ENCODE peak calls at places on chromosome 12, in six cellular contexts. W is body of pancreas; Q is hepatocyte; N is heart left ventricle; L is CD8-positive, alpha-beta T cell; T is lower lobe of right lung. A is an unnamed sample.
A peak's percentile ranks its signal among the peaks of the same experiment; 100 is the strongest.

GRCh38 chr12:11711675-11712327 is 62.3 kb downstream of the ETV6 start:
- DNase-seq in L (no peak), T (no peak), W (no peak), N (no peak), Q (no peak), A (no peak)

GRCh38 chr12:106753526-106753925 is 21.0 kb upstream of the RIC8B start:
- DNase-seq in L (peak; percentile 53), W (no peak), T (no peak), Q (no peak), N (no peak), A (no peak)

GRCh38 chr12:77372026-77372425 is 306.7 kb upstream of the E2F7 start:
- DNase-seq in Q (peak; percentile 8), L (no peak), T (no peak), N (no peak), W (no peak), A (no peak)

GRCh38 chr12:108875682-108876361 is 4.1 kb upstream of the DAO start:
- DNase-seq in N (no peak), T (no peak), Q (no peak), W (no peak), L (no peak), A (no peak)

GRCh38 chr12:106434521-106434920 is 77.0 kb downstream of the POLR3B start:
- DNase-seq in T (no peak), N (no peak), Q (no peak), W (no peak), L (no peak), A (no peak)

GRCh38 chr12:12560587-12561304 is 1.9 kb downstream of the DUSP16 start:
- DNase-seq in N (peak; percentile 40), T (no peak), W (peak; percentile 85), Q (peak; percentile 77), L (peak; percentile 62), A (peak; percentile 74)

GRCh38 chr12:131710464-131711457 is at the start of gene SFSWAP:
- DNase-seq in L (peak; percentile 72), W (peak; percentile 62), T (peak; percentile 88), Q (peak; percentile 88), N (peak; percentile 82), A (peak; percentile 79)

GRCh38 chr12:120466560-120467315 is 2.8 kb downstream of the SRSF9 start:
- DNase-seq in N (peak; percentile 28), Q (peak; percentile 56), W (peak; percentile 75), L (peak; percentile 49), T (no peak), A (peak; percentile 28)

GRCh38 chr12:2664721-2665577 is 129.8 kb upstream of the FKBP4 start:
- DNase-seq in Q (no peak), N (no peak), T (no peak), L (no peak), W (no peak), A (no peak)

GRCh38 chr12:48678561-48679185 is 3.4 kb downstream of the KANSL2 start:
- DNase-seq in W (no peak), N (no peak), L (no peak), Q (no peak), T (no peak), A (no peak)

GRCh38 chr12:48680861-48681260 is 1.2 kb downstream of the KANSL2 start:
- DNase-seq in L (no peak), Q (no peak), W (no peak), N (no peak), T (no peak), A (no peak)

GRCh38 chr12:48681416-48681737 is 661 bp downstream of the KANSL2 start:
- DNase-seq in N (no peak), T (no peak), L (no peak), W (no peak), Q (no peak), A (no peak)

GRCh38 chr12:48681738-48682532 is at the start of gene KANSL2:
- DNase-seq in W (peak; percentile 100), Q (peak; percentile 99), T (peak; percentile 99), N (peak; percentile 99), L (peak; percentile 95), A (peak; percentile 98)

DNA sequence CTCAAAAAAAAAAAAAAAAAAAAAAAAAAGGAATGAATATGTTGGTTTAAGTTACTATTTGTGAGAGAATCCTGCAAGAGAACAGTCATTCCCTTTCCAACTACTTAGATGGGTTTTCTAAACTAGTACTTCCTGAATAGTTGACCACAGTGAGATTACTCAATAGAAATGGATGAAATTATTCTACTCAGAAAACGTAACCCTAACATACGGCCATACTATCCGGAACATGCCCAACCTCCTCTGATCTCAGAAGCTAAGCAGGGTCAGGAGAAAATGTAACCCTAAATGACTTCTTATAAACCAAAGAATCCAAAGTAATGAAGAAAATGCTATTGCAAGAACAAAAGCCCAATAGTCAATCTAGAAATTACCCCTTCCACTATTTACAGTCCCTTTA is 4.3 kb downstream of the KANSL2 start:
- DNase-seq in N (no peak), T (no peak), W (no peak), L (no peak), Q (no peak), A (no peak)
- H3K36me3 ChIP-seq in N (peaks cover 46% of the 10 kb centered on the region), T (peaks cover 68% of the 10 kb centered on the region), W (peaks cover 11% of the 10 kb centered on the region), L (peaks cover 17% of the 10 kb centered on the region), Q (no peaks in the 10 kb centered on the region), A (no peaks in the 10 kb centered on the region)

DNA sequence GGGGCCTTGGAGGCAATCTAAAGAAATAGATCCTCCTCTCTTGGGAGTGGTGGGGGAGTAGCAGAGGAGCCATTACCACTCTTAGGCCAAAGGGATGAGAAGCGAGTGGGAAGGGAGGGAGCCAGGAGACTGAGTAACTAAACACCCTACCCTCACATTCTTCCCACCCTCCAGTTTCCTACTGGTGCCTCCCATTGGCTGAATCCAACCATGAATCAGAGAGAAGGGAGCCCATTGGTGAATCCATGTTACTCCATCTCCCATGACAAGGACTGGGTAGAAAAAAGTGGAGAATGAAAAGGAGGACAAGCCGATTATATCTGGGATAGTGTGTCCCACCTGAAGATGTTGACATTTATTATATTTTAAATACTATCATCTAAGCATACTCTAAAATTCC is 76.8 kb upstream of the LHX5 start:
- DNase-seq in N (no peak), L (no peak), Q (no peak), W (no peak), T (no peak), A (no peak)
- H3K27me3 ChIP-seq in N (no peaks in the 10 kb centered on the region), L (no peaks in the 10 kb centered on the region), Q (no peaks in the 10 kb centered on the region), W (no peaks in the 10 kb centered on the region), T (peaks cover 12% of the 10 kb centered on the region), A (no peaks in the 10 kb centered on the region)

DNA sequence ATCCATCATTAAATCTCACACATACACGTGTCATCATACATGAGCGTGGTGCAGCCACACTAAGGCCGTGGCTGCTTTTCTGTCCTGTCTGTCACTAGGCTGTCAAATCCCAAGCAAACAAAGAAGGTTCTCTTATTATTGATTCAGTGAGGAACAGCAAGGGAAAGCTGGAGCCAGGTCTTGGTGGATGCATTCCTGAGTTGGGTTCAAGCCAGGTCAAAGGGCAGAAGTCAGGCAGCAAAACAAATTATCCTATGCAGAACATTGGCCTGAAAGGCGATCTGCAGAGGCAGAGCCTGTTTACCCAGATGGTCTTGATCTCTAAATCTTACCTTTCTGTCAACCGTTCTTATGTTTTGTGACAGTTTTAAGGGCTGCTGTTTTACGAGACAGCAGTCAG is 252.3 kb downstream of the NEDD1 start:
- DNase-seq in Q (no peak), L (no peak), N (no peak), W (no peak), T (no peak), A (no peak)
- H3K36me3 ChIP-seq in Q (no peaks in the 10 kb centered on the region), L (no peaks in the 10 kb centered on the region), N (no peaks in the 10 kb centered on the region), W (no peaks in the 10 kb centered on the region), T (no peaks in the 10 kb centered on the region), A (no peaks in the 10 kb centered on the region)

DNA sequence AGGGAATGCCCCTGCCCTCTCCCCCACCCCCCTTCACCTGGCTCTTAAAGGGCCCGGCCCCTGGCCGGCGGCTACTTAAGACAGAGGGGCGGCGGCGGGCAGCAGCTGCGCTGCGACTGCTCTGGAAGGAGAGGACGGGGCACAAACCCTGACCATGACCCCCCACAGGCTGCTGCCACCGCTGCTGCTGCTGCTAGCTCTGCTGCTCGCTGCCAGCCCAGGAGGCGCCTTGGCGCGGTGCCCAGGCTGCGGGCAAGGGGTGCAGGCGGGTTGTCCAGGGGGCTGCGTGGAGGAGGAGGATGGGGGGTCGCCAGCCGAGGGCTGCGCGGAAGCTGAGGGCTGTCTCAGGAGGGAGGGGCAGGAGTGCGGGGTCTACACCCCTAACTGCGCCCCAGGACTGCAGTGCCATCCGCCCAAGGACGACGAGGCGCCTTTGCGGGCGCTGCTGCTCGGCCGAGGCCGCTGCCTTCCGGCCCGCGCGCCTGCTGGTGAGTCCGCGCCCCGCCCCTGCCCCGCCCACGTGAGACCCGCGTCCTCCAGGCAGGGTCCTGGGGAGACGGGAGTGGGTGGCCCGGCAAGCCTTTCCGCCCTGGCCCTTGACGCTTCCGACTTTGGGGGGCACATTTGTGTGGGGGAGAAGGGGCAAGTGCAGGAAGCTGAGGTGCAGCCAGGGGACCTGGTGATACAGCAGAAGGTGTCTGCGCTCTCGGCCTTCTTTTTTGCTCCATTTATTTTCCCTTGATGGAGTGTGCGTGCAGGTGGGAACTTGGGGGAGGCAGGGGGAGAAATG is at the start of gene IGFBP6:
- DNase-seq in N (peak; percentile 74), Q (peak; percentile 82), T (peak; percentile 66), W (peak; percentile 57), L (peak; percentile 55), A (peak; percentile 62)
- H3K27me3 ChIP-seq in N (no peaks in the 10 kb centered on the region), Q (no peaks in the 10 kb centered on the region), T (no peaks in the 10 kb centered on the region), W (no peaks in the 10 kb centered on the region), L (no peaks in the 10 kb centered on the region), A (no peaks in the 10 kb centered on the region)

GRCh38 chr12:124334976-124335375 is 40.1 kb downstream of the RFLNA start:
- DNase-seq in Q (no peak), N (no peak), L (no peak), W (no peak), T (no peak), A (no peak)

GRCh38 chr12:124332068-124332672 is 37.3 kb downstream of the RFLNA start:
- DNase-seq in N (no peak), T (no peak), Q (no peak), L (no peak), W (no peak), A (no peak)

GRCh38 chr12:124332900-124333299 is 38.0 kb downstream of the RFLNA start:
- DNase-seq in T (no peak), W (no peak), L (no peak), N (no peak), Q (no peak), A (no peak)

GRCh38 chr12:124334266-124334665 is 39.4 kb downstream of the RFLNA start:
- DNase-seq in T (no peak), N (no peak), L (no peak), Q (no peak), W (no peak), A (no peak)

GRCh38 chr12:124333724-124334123 is 38.8 kb downstream of the RFLNA start:
- DNase-seq in N (no peak), Q (no peak), W (no peak), L (no peak), T (no peak), A (no peak)
- H3K36me3 ChIP-seq in N (peaks cover 90% of the 10 kb centered on the region), Q (no peaks in the 10 kb centered on the region), W (peaks cover 50% of the 10 kb centered on the region), L (peaks cover 19% of the 10 kb centered on the region), T (peaks cover 98% of the 10 kb centered on the region), A (no peaks in the 10 kb centered on the region)